ENCODE peak calls at places on chromosomes 3 and 15, in seven cellular contexts. One of them, this sample, is unnamed.

GRCh38 chr3:59451041-59451763 is 401.4 kb upstream of the CFAP20DC start:
- DNase-seq in RWPE2: no peak
- DNase-seq in uterus: no peak
- DNase-seq in breast epithelium: no peak
- DNase-seq in mucosa of descending colon: no peak
- DNase-seq in bronchial epithelial cell: peak
- DNase-seq in fibroblast of mammary gland: no peak
- DNase-seq in this sample: no peak

GRCh38 chr3:196409409-196409808 is 22.8 kb downstream of the UBXN7 start:
- DNase-seq in fibroblast of mammary gland: no peak
- DNase-seq in breast epithelium: no peak
- DNase-seq in RWPE2: no peak
- DNase-seq in mucosa of descending colon: no peak
- DNase-seq in uterus: no peak
- DNase-seq in bronchial epithelial cell: no peak
- DNase-seq in this sample: no peak

GRCh38 chr15:39406485-39406884 is 174.4 kb upstream of the THBS1 start:
- DNase-seq in mucosa of descending colon: no peak
- DNase-seq in breast epithelium: no peak
- DNase-seq in bronchial epithelial cell: no peak
- DNase-seq in RWPE2: no peak
- DNase-seq in fibroblast of mammary gland: no peak
- DNase-seq in uterus: no peak
- DNase-seq in this sample: no peak

GRCh38 chr15:68683551-68683950 is 104.8 kb downstream of the CORO2B start:
- DNase-seq in bronchial epithelial cell: no peak
- DNase-seq in RWPE2: no peak
- DNase-seq in breast epithelium: no peak
- DNase-seq in mucosa of descending colon: no peak
- DNase-seq in fibroblast of mammary gland: no peak
- DNase-seq in uterus: peak
- DNase-seq in this sample: no peak

GRCh38 chr3:52218953-52219650 is 6.3 kb downstream of the TLR9 start:
- DNase-seq in fibroblast of mammary gland: no peak
- DNase-seq in uterus: no peak
- DNase-seq in breast epithelium: peak
- DNase-seq in RWPE2: no peak
- DNase-seq in mucosa of descending colon: no peak
- DNase-seq in bronchial epithelial cell: no peak
- DNase-seq in this sample: no peak

GRCh38 chr3:184168363-184169120 is 6.1 kb upstream of the AP2M1 start:
- DNase-seq in bronchial epithelial cell: peak
- DNase-seq in mucosa of descending colon: no peak
- DNase-seq in uterus: no peak
- DNase-seq in breast epithelium: no peak
- DNase-seq in fibroblast of mammary gland: peak
- DNase-seq in RWPE2: no peak
- DNase-seq in this sample: no peak

GRCh38 chr15:78345726-78346125 is 5.6 kb downstream of the CRABP1 start:
- DNase-seq in breast epithelium: no peak
- DNase-seq in fibroblast of mammary gland: no peak
- DNase-seq in bronchial epithelial cell: no peak
- DNase-seq in mucosa of descending colon: no peak
- DNase-seq in uterus: no peak
- DNase-seq in RWPE2: no peak
- DNase-seq in this sample: no peak

GRCh38 chr3:9957214-9957613 is 5.0 kb upstream of the PRRT3 start:
- DNase-seq in fibroblast of mammary gland: no peak
- DNase-seq in breast epithelium: no peak
- DNase-seq in RWPE2: no peak
- DNase-seq in bronchial epithelial cell: no peak
- DNase-seq in mucosa of descending colon: no peak
- DNase-seq in uterus: no peak
- DNase-seq in this sample: no peak

GRCh38 chr3:110419096-110419495 is 652.5 kb upstream of the NECTIN3 start:
- DNase-seq in mucosa of descending colon: no peak
- DNase-seq in uterus: no peak
- DNase-seq in bronchial epithelial cell: peak
- DNase-seq in fibroblast of mammary gland: no peak
- DNase-seq in RWPE2: no peak
- DNase-seq in breast epithelium: no peak
- DNase-seq in this sample: no peak

GRCh38 chr3:105537371-105538075 is 170.8 kb downstream of the ALCAM start:
- DNase-seq in mucosa of descending colon: no peak
- DNase-seq in RWPE2: no peak
- DNase-seq in fibroblast of mammary gland: peak
- DNase-seq in breast epithelium: no peak
- DNase-seq in bronchial epithelial cell: no peak
- DNase-seq in uterus: no peak
- DNase-seq in this sample: no peak

DNA sequence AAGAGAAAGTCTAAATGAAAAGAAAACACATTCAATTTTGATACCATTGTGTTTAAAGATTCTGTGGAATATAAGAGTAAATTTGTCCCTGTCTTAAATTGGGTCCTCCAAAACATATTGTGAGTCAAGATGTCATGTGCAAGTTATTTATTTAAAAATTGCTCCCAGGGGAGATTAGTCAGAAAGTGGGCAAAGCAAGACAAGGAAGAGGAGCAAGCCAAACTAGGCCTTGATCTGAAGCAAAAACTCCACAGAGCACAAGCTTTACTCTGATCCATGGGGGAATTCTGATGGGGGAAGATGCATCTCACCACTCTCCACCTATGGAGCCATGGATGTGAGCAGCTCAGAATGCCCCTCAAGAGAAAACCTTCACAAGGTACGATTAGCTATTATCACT is 342.8 kb upstream of the IL12A start:
- DNase-seq in fibroblast of mammary gland: peak
- DNase-seq in bronchial epithelial cell: no peak
- DNase-seq in RWPE2: no peak
- DNase-seq in uterus: no peak
- DNase-seq in mucosa of descending colon: no peak
- DNase-seq in breast epithelium: no peak
- DNase-seq in this sample: no peak
- TF ChIP-seq CTCF in fibroblast of mammary gland: no peak
- TF ChIP-seq CTCF in bronchial epithelial cell: no peak
- TF ChIP-seq CTCF in RWPE2: no peak
- TF ChIP-seq CTCF in uterus: no peak
- TF ChIP-seq CTCF in mucosa of descending colon: no peak
- TF ChIP-seq CTCF in breast epithelium: no peak
- TF ChIP-seq CTCF in this sample: no peak

GRCh38 chr3:190809351-190809750 is 53.1 kb downstream of the GMNC start:
- DNase-seq in mucosa of descending colon: no peak
- DNase-seq in uterus: no peak
- DNase-seq in RWPE2: no peak
- DNase-seq in fibroblast of mammary gland: no peak
- DNase-seq in bronchial epithelial cell: peak
- DNase-seq in breast epithelium: no peak
- DNase-seq in this sample: no peak
- H3K4me3 ChIP-seq in mucosa of descending colon: no peak
- H3K4me3 ChIP-seq in uterus: no peak
- H3K4me3 ChIP-seq in RWPE2: no peak
- H3K4me3 ChIP-seq in fibroblast of mammary gland: no peak
- H3K4me3 ChIP-seq in bronchial epithelial cell: no peak
- H3K4me3 ChIP-seq in breast epithelium: no peak
- H3K4me3 ChIP-seq in this sample: no peak

GRCh38 chr3:99586680-99587079 is 51.7 kb upstream of the COL8A1 start:
- DNase-seq in breast epithelium: no peak
- DNase-seq in uterus: no peak
- DNase-seq in mucosa of descending colon: no peak
- DNase-seq in fibroblast of mammary gland: peak
- DNase-seq in bronchial epithelial cell: no peak
- DNase-seq in RWPE2: no peak
- DNase-seq in this sample: no peak
- TF ChIP-seq CTCF in breast epithelium: no peak
- TF ChIP-seq CTCF in uterus: no peak
- TF ChIP-seq CTCF in mucosa of descending colon: no peak
- TF ChIP-seq CTCF in fibroblast of mammary gland: no peak
- TF ChIP-seq CTCF in bronchial epithelial cell: no peak
- TF ChIP-seq CTCF in RWPE2: no peak
- TF ChIP-seq CTCF in this sample: no peak

GRCh38 chr3:141487419-141488345 is 855 bp downstream of the RASA2 start:
- DNase-seq in bronchial epithelial cell: peak
- DNase-seq in fibroblast of mammary gland: peak
- DNase-seq in mucosa of descending colon: peak
- DNase-seq in breast epithelium: peak
- DNase-seq in uterus: peak
- DNase-seq in RWPE2: peak
- DNase-seq in this sample: peak

GRCh38 chr3:141486735-141487418 is at the start of gene RASA2:
- DNase-seq in uterus: peak
- DNase-seq in mucosa of descending colon: peak
- DNase-seq in bronchial epithelial cell: peak
- DNase-seq in RWPE2: peak
- DNase-seq in breast epithelium: peak
- DNase-seq in fibroblast of mammary gland: peak
- DNase-seq in this sample: peak

GRCh38 chr3:141484701-141485287 is 2.0 kb upstream of the RASA2 start:
- DNase-seq in RWPE2: no peak
- DNase-seq in uterus: no peak
- DNase-seq in mucosa of descending colon: no peak
- DNase-seq in bronchial epithelial cell: no peak
- DNase-seq in breast epithelium: no peak
- DNase-seq in fibroblast of mammary gland: no peak
- DNase-seq in this sample: no peak

GRCh38 chr3:141486416-141486734 is 452 bp upstream of the RASA2 start:
- DNase-seq in fibroblast of mammary gland: no peak
- DNase-seq in RWPE2: no peak
- DNase-seq in breast epithelium: no peak
- DNase-seq in mucosa of descending colon: no peak
- DNase-seq in uterus: no peak
- DNase-seq in bronchial epithelial cell: peak
- DNase-seq in this sample: no peak

DNA sequence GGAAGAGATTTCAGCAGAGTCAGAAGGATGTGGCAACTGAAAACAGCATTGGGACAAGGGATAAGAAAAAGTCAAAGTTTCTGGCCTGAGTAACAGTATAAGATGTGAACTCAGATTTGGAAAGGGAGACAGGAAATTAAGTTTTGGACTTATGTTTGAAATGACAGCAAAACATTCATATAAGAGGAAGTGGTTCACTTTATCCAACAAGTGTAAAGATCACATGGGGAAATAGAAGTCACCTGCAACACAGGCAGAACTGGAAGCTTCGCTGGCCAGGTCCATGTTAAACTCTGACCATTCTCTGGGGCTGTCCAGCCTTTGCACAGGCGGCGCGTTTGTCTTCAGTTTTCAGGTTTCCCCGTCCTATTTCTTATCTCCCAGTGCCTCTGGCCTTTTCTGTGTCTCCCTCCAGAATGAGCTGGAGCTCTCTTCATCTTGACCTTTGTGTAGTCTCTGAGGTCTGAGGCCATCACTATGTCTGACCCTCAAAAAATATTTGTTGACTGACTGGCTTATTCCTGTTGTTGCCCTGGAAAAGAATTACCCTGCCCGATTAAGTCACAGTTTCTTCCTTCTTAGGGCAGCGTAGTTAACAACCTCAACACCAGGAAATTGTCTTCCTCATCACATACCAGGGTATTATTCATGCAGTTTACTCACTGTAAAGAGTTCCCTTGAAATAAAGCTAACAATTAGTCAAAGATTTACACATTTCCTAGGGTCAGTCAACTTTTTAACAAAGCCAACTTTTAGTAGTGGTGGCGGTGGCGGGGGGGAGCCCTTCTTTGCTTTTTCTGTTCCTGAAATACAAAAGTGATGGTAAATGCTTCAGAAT is 1.0 kb upstream of the RASA2 start:
- DNase-seq in breast epithelium: no peak
- DNase-seq in bronchial epithelial cell: peak
- DNase-seq in fibroblast of mammary gland: peak
- DNase-seq in uterus: no peak
- DNase-seq in RWPE2: no peak
- DNase-seq in mucosa of descending colon: no peak
- DNase-seq in this sample: peak
- H3K4me3 ChIP-seq in breast epithelium: peak
- H3K4me3 ChIP-seq in bronchial epithelial cell: peak
- H3K4me3 ChIP-seq in fibroblast of mammary gland: peak
- H3K4me3 ChIP-seq in uterus: no peak
- H3K4me3 ChIP-seq in RWPE2: peak
- H3K4me3 ChIP-seq in mucosa of descending colon: no peak
- H3K4me3 ChIP-seq in this sample: no peak